ENCODE peak calls at places on chromosomes 16 and 17, in eight cellular contexts. R is HuH-7.5; U is C1 segment of cervical spinal cord; N is choroid plexus epithelial cell; Z is right lobe of liver; F is psoas muscle; P is body of pancreas; E is effector CD4-positive, alpha-beta T cell. K is an unnamed sample.

GRCh38 chr16:12086861-12087260 is 110.3 kb downstream of the SNX29 start:
- DNase-seq in P (no peak), R (no peak), Z (no peak), F (no peak), U (no peak), E (no peak), N (peak), K (peak)

GRCh38 chr16:8720080-8720966 is 45.9 kb downstream of the ABAT start:
- DNase-seq in E (no peak), N (peak), Z (no peak), U (peak), P (peak), R (peak), F (no peak), K (no peak)

GRCh38 chr16:58032710-58033293 is 7.2 kb downstream of the MMP15 start:
- DNase-seq in U (no peak), F (no peak), E (no peak), N (peak), R (peak), P (peak), Z (peak), K (no peak)

GRCh38 chr17:32518856-32519768 is 32.3 kb downstream of the CDK5R1 start:
- DNase-seq in Z (peak), E (peak), U (peak), P (peak), R (no peak), F (peak), N (peak), K (peak)

GRCh38 chr17:32525116-32525515 is 38.3 kb downstream of the CDK5R1 start:
- DNase-seq in N (peak), R (no peak), P (no peak), F (no peak), E (no peak), Z (no peak), U (no peak), K (no peak)

GRCh38 chr16:27319257-27319965 is 5.6 kb downstream of the IL4R start:
- DNase-seq in R (no peak), P (no peak), N (no peak), E (no peak), U (no peak), Z (no peak), F (no peak), K (no peak)

GRCh38 chr16:80993293-80993691 is 13.4 kb downstream of the CMC2 start:
- DNase-seq in Z (no peak), E (no peak), N (peak), R (no peak), U (no peak), F (no peak), P (no peak), K (no peak)

GRCh38 chr16:20897897-20898296 is 2.3 kb downstream of the DCUN1D3 start:
- DNase-seq in P (no peak), Z (no peak), U (no peak), F (no peak), E (no peak), R (no peak), N (no peak), K (no peak)

GRCh38 chr16:68259007-68259406 is 5.3 kb upstream of the SLC7A6 start:
- DNase-seq in P (no peak), F (no peak), U (peak), Z (no peak), N (no peak), E (no peak), R (no peak), K (no peak)

GRCh38 chr17:50634123-50634914 is at the start of gene ABCC3:
- DNase-seq in N (no peak), E (no peak), Z (peak), P (peak), R (peak), U (no peak), F (peak), K (no peak)

GRCh38 chr17:35189291-35189690 is 4.9 kb downstream of the SLC35G3 start:
- DNase-seq in N (peak), P (no peak), E (no peak), Z (no peak), F (no peak), R (no peak), U (no peak), K (no peak)

GRCh38 chr16:14564881-14565687 is 65.0 kb downstream of the PARN start:
- DNase-seq in P (no peak), R (no peak), N (peak), E (no peak), F (no peak), U (no peak), Z (no peak), K (no peak)

GRCh38 chr16:72241930-72242329 is 70.0 kb upstream of the PMFBP1 start:
- DNase-seq in F (no peak), U (no peak), R (peak), Z (no peak), E (no peak), P (peak), N (peak), K (no peak)

GRCh38 chr17:81422776-81423697 is 27.8 kb downstream of the BAHCC1 start:
- DNase-seq in F (peak), Z (no peak), E (no peak), P (peak), R (no peak), U (no peak), N (peak), K (peak)

GRCh38 chr17:75478508-75478907 is 22.1 kb downstream of the TMEM94 start:
- DNase-seq in Z (no peak), U (no peak), N (peak), F (no peak), E (no peak), R (no peak), P (no peak), K (no peak)

GRCh38 chr16:24775455-24775854 is 46.0 kb downstream of the TNRC6A start:
- DNase-seq in R (no peak), Z (peak), N (peak), E (no peak), U (no peak), F (no peak), P (peak), K (no peak)

GRCh38 chr16:77961811-77962210 is 60.5 kb upstream of the CLEC3A start:
- DNase-seq in N (no peak), P (no peak), R (no peak), E (no peak), U (no peak), F (no peak), Z (no peak), K (no peak)

GRCh38 chr17:20944014-20944905 is 98.6 kb downstream of the USP22 start:
- DNase-seq in P (peak), F (no peak), Z (peak), R (peak), U (peak), E (no peak), N (peak), K (no peak)

GRCh38 chr17:79114455-79115301 is 40.1 kb downstream of the ENGASE start:
- DNase-seq in Z (no peak), R (no peak), U (no peak), N (peak), F (peak), P (peak), E (no peak), K (no peak)

GRCh38 chr16:87701066-87701425 is 64.7 kb downstream of the KLHDC4 start:
- DNase-seq in U (no peak), R (no peak), N (no peak), P (no peak), Z (no peak), F (no peak), E (no peak), K (no peak)

GRCh38 chr17:58172369-58173071 is 5.7 kb downstream of the OR4D2 start:
- DNase-seq in N (peak), P (no peak), R (peak), F (no peak), Z (no peak), U (no peak), E (peak), K (no peak)

GRCh38 chr17:60392042-60392844 is at the start of gene USP32:
- DNase-seq in E (peak), N (peak), P (peak), U (peak), R (peak), Z (peak), F (peak), K (peak)